ENCODE peak calls at places on chromosomes 11 and 22, in five cellular contexts. S is astrocyte of the spinal cord, C is right atrium auricular region, J is cardiac muscle cell, P is hippocampal formation. Z is an unnamed sample.

GRCh38 chr22:36341640-36342041 is 46.1 kb downstream of the MYH9 start:
- DNase-seq in S (no peak), C (no peak), J (no peak), P (peak; percentile 68), Z (no peak)

GRCh38 chr22:31038686-31039085 is 42.4 kb upstream of the SMTN start:
- DNase-seq in S (no peak), C (no peak), J (no peak), P (no peak), Z (no peak)

GRCh38 chr11:48011125-48012050 is 31.0 kb downstream of the PTPRJ start:
- DNase-seq in S (no peak), C (no peak), J (peak; percentile 37), P (no peak), Z (peak; percentile 33)

GRCh38 chr11:44893250-44894216 is 57.1 kb downstream of the TP53I11 start:
- DNase-seq in S (no peak), C (no peak), J (no peak), P (peak; percentile 6), Z (no peak)

GRCh38 chr11:103234974-103235373 is 125.7 kb downstream of the DYNC2H1 start:
- DNase-seq in S (peak; percentile 14), C (no peak), J (no peak), P (no peak), Z (no peak)

GRCh38 chr11:105152556-105152955 is 13.0 kb upstream of the CARD18 start:
- DNase-seq in S (no peak), C (no peak), J (no peak), P (no peak), Z (no peak)

GRCh38 chr11:12518606-12519385 is 141.4 kb downstream of the PARVA start:
- DNase-seq in S (no peak), C (no peak), J (no peak), P (no peak), Z (no peak)

GRCh38 chr11:115706735-115707134 is 202.5 kb upstream of the CADM1 start:
- DNase-seq in S (peak; percentile 15), C (no peak), J (no peak), P (no peak), Z (no peak)

GRCh38 chr11:82927264-82927880 is 25.8 kb downstream of the DDIAS start:
- DNase-seq in S (peak; percentile 67), C (no peak), J (peak; percentile 65), P (peak; percentile 18), Z (peak; percentile 75)

GRCh38 chr11:96075532-96075959 is 151.6 kb upstream of the MTMR2 start:
- DNase-seq in S (peak; percentile 47), C (no peak), J (no peak), P (no peak), Z (no peak)

GRCh38 chr22:43446881-43447280 is 35.1 kb downstream of the MPPED1 start:
- DNase-seq in S (no peak), C (no peak), J (no peak), P (no peak), Z (no peak)

GRCh38 chr11:99162819-99163218 is 142.1 kb downstream of the CNTN5 start:
- DNase-seq in S (no peak), C (no peak), J (no peak), P (no peak), Z (no peak)

GRCh38 chr11:134474942-134475341 is 62.9 kb upstream of the B3GAT1 start:
- DNase-seq in S (no peak), C (no peak), J (no peak), P (no peak), Z (no peak)

GRCh38 chr11:114606003-114606801 is 10.6 kb upstream of the NXPE4 start:
- DNase-seq in S (no peak), C (no peak), J (no peak), P (no peak), Z (peak; percentile 21)

GRCh38 chr11:123443851-123444623 is 14.0 kb downstream of the GRAMD1B start:
- DNase-seq in S (no peak), C (no peak), J (no peak), P (no peak), Z (no peak)

GRCh38 chr11:12706531-12707499 is 32.6 kb downstream of the TEAD1 start:
- DNase-seq in S (peak; percentile 35), C (no peak), J (peak; percentile 50), P (no peak), Z (peak; percentile 71)

GRCh38 chr22:31940506-31940905 is 3.8 kb upstream of the YWHAH start:
- DNase-seq in S (no peak), C (no peak), J (no peak), P (no peak), Z (no peak)

GRCh38 chr11:2259466-2259830 is 10.9 kb downstream of the ASCL2 start:
- DNase-seq in S (no peak), C (peak; percentile 47), J (no peak), P (no peak), Z (no peak)

GRCh38 chr22:22878211-22878570 is 9.4 kb upstream of the IGLL5 start:
- DNase-seq in S (no peak), C (no peak), J (no peak), P (no peak), Z (no peak)

GRCh38 chr11:46026616-46027293 is 94.5 kb downstream of the PHF21A start:
- DNase-seq in S (peak; percentile 16), C (no peak), J (no peak), P (no peak), Z (no peak)

GRCh38 chr11:2128512-2129322 is 10.5 kb downstream of the IGF2 start:
- DNase-seq in S (no peak), C (no peak), J (no peak), P (no peak), Z (no peak)

GRCh38 chr22:19579113-19579811 is 55.1 kb upstream of the CLDN5 start:
- DNase-seq in S (peak; percentile 9), C (no peak), J (no peak), P (no peak), Z (no peak)

GRCh38 chr11:63868399-63869064 is 29.6 kb downstream of the MARK2 start:
- DNase-seq in S (no peak), C (no peak), J (no peak), P (no peak), Z (no peak)

GRCh38 chr11:61549662-61550568 is 31.0 kb downstream of the SYT7 start:
- DNase-seq in S (no peak), C (no peak), J (no peak), P (no peak), Z (no peak)

GRCh38 chr22:49267996-49268395 is 559.7 kb downstream of the BRD1 start:
- DNase-seq in S (no peak), C (no peak), J (no peak), P (no peak), Z (no peak)

GRCh38 chr11:45110562-45110961 is 35.9 kb upstream of the PRDM11 start:
- DNase-seq in S (peak; percentile 70), C (no peak), J (peak; percentile 75), P (peak; percentile 67), Z (peak; percentile 83)

GRCh38 chr11:78766997-78767396 is 192.3 kb upstream of the NARS2 start:
- DNase-seq in S (no peak), C (no peak), J (no peak), P (no peak), Z (no peak)

GRCh38 chr11:122727101-122727929 is 71.8 kb downstream of the UBASH3B start:
- DNase-seq in S (no peak), C (no peak), J (no peak), P (no peak), Z (no peak)

GRCh38 chr22:42062506-42063190 is 8.0 kb downstream of the NAGA start:
- DNase-seq in S (no peak), C (peak; percentile 26), J (no peak), P (no peak), Z (no peak)

GRCh38 chr11:9858822-9859221 is 194.9 kb downstream of the SWAP70 start:
- DNase-seq in S (peak; percentile 75), C (no peak), J (peak; percentile 32), P (no peak), Z (no peak)

GRCh38 chr22:24230911-24231656 is 13.8 kb downstream of the GGT5 start:
- DNase-seq in S (no peak), C (no peak), J (peak; percentile 36), P (no peak), Z (peak; percentile 58)

GRCh38 chr11:291281-292210 is 2.6 kb downstream of the PGGHG start:
- DNase-seq in S (no peak), C (no peak), J (no peak), P (no peak), Z (no peak)

GRCh38 chr22:49867303-49868250 is 13.9 kb downstream of the ZBED4 start:
- DNase-seq in S (no peak), C (no peak), J (no peak), P (no peak), Z (no peak)

Z was measured in erythroblast.